ENCODE peak calls at places on chromosomes 13 and 19, in six cellular contexts. R is GM23338, X is MM.1S, M is GM23248, N is PC-3, A is SK-N-SH. Z is an unnamed sample.

GRCh38 chr13:27556109-27556508 is 64.2 kb downstream of the LNX2 start:
- DNase-seq in X (no peak), M (peak; percentile 58), R (no peak), A (no peak), N (peak; percentile 23), Z (no peak)

GRCh38 chr13:97030705-97031452 is 36.6 kb upstream of the OXGR1 start:
- DNase-seq in A (peak; percentile 47), X (peak; percentile 35), M (peak; percentile 72), N (peak; percentile 60), R (peak; percentile 58), Z (peak; percentile 28)

GRCh38 chr13:97224544-97225324 is 2.6 kb downstream of the MBNL2 start:
- DNase-seq in R (peak; percentile 69), X (peak; percentile 53), N (peak; percentile 71), A (no peak), M (peak; percentile 65), Z (no peak)

GRCh38 chr13:97967948-97968347 is 14.5 kb downstream of the IPO5 start:
- DNase-seq in N (no peak), A (no peak), X (no peak), R (no peak), M (no peak), Z (no peak)

GRCh38 chr19:4016903-4017638 is 9.5 kb downstream of the PIAS4 start:
- DNase-seq in X (no peak), N (no peak), M (no peak), R (no peak), A (no peak), Z (no peak)

GRCh38 chr13:88086577-88086976 is 415.4 kb downstream of the SLITRK5 start:
- DNase-seq in X (peak; percentile 61), M (peak; percentile 1), R (no peak), N (peak; percentile 16), A (no peak), Z (no peak)

GRCh38 chr19:3115916-3116602 is 19.8 kb upstream of the GNA15 start:
- DNase-seq in M (no peak), A (no peak), R (peak; percentile 67), X (no peak), N (no peak), Z (no peak)

GRCh38 chr19:3319643-3320353 is 46.6 kb upstream of the NFIC start:
- DNase-seq in X (no peak), M (peak; percentile 81), A (peak; percentile 46), N (peak; percentile 52), R (no peak), Z (no peak)

GRCh38 chr19:1074512-1075283 is 7.7 kb downstream of the ARHGAP45 start:
- DNase-seq in X (peak; percentile 74), M (no peak), A (peak; percentile 100), N (peak; percentile 72), R (no peak), Z (no peak)

GRCh38 chr13:111319998-111320911 is at the start of gene TEX29:
- DNase-seq in N (no peak), A (no peak), M (no peak), X (no peak), R (peak; percentile 44), Z (no peak)

GRCh38 chr13:65497265-65497664 is 1732.9 kb downstream of the PCDH9 start:
- DNase-seq in M (no peak), N (peak; percentile 86), R (no peak), X (no peak), A (no peak), Z (no peak)

GRCh38 chr19:8340341-8341096 is 2.5 kb downstream of the KANK3 start:
- DNase-seq in A (peak; percentile 65), N (no peak), M (no peak), X (no peak), R (peak; percentile 63), Z (peak; percentile 44)

GRCh38 chr13:42486711-42487198 is 87.2 kb upstream of the TNFSF11 start:
- DNase-seq in M (peak; percentile 69), R (no peak), N (peak; percentile 88), X (no peak), A (no peak), Z (no peak)

GRCh38 chr13:20456737-20457136 is 68.9 kb downstream of the CRYL1 start:
- DNase-seq in X (no peak), R (no peak), A (no peak), N (no peak), M (no peak), Z (no peak)

GRCh38 chr13:106548064-106548696 is 12.7 kb upstream of the EFNB2 start:
- DNase-seq in M (no peak), R (no peak), N (peak; percentile 71), X (no peak), A (no peak), Z (no peak)

GRCh38 chr13:41756198-41756885 is 204.6 kb downstream of the VWA8 start:
- DNase-seq in M (no peak), N (no peak), R (no peak), A (no peak), X (no peak), Z (no peak)

GRCh38 chr19:53877361-53877766 is 4.6 kb upstream of the PRKCG start:
- DNase-seq in A (no peak), R (peak; percentile 34), X (no peak), N (no peak), M (peak; percentile 36), Z (no peak)
- TF ChIP-seq EZH2phosphoT487 in A (no peak), R (no peak), X (no peak), N (no peak), M (no peak), Z (no peak)

DNA sequence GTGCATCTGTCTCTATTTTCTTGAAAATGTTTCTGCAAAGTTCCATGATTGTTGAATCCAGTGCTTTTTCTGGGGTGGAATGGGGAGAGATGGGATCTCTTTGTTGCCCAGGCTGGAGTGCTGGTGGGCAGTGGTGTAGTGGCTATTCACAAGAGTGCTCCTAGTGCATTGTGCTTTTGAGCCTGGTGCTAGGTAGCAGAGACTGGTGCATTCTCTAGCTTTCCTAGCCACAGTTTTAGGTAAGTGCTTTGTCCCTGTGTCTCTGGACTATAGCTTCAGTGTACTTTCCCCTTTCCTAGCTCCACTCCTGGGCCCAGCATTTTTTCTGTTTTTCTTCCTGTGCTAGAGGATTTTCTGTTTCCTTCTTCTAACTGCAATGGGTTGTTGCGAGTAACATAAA is 825.6 kb downstream of the SLITRK6 start:
- DNase-seq in X (no peak), M (no peak), R (no peak), A (no peak), N (no peak), Z (peak; percentile 34)
- H2AFZ ChIP-seq in X (peak overlapping the region; percentile 1), M (no peak overlapping the region), R (peak overlapping the region; percentile 77), A (no peak overlapping the region), N (no peak overlapping the region), Z (peak overlapping the region; percentile 98)

GRCh38 chr19:18098891-18099622 is 1.5 kb downstream of the MAST3 start:
- DNase-seq in A (no peak), X (no peak), N (no peak), R (peak; percentile 58), M (peak; percentile 31), Z (peak; percentile 50)
- H3F3A ChIP-seq in A (peaks cover 14% of the 10 kb centered on the region), X (peaks cover 5% of the 10 kb centered on the region), N (no peaks in the 10 kb centered on the region), R (peaks cover 8% of the 10 kb centered on the region), M (peaks cover 5% of the 10 kb centered on the region), Z (peaks cover 38% of the 10 kb centered on the region)

GRCh38 chr13:44035400-44035799 is 155.7 kb downstream of the LACC1 start:
- DNase-seq in M (no peak), N (no peak), X (no peak), R (no peak), A (no peak), Z (no peak)

GRCh38 chr13:44044544-44045178 is 165.0 kb downstream of the LACC1 start:
- DNase-seq in A (no peak), M (no peak), N (peak; percentile 76), X (no peak), R (no peak), Z (no peak)

GRCh38 chr13:44040754-44041100 is 161.0 kb downstream of the LACC1 start:
- DNase-seq in X (no peak), M (peak; percentile 53), N (peak; percentile 11), A (no peak), R (no peak), Z (no peak)

GRCh38 chr13:44045179-44045562 is 165.5 kb downstream of the LACC1 start:
- DNase-seq in A (peak; percentile 14), R (no peak), M (no peak), X (no peak), N (no peak), Z (peak; percentile 9)

DNA sequence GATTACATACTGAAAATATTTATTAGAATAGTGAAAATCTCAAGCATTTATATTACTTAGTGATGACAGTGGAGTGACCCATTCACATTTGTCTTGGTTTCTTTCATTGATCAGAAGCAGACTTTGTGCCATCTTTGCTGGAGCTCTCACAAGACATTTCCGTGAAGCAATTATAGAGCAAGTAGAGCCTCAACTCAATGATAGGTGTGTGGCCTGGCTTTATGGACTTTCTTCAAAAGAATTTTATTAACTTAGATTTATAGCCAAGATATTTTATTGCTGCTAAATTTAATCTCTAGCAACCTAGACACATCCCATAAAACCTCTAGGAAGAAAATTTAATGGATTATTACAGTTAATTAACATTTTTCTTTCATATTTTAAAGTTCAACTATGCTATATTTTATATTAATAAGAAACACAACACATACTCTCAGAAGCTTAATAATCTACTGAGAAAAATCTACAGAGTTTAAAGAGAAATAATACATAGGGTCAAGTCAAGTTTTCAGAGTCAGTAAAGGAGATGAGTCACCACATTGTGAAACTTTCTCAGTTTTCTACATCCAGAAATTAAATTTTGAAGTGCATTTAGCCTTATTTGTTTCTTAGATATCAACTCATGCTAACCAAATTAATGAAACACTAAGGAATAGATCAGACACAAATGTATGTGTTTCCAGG is 160.5 kb downstream of the LACC1 start:
- DNase-seq in X (no peak), M (peak; percentile 63), A (no peak), N (peak; percentile 45), R (no peak), Z (no peak)
- TF ChIP-seq EZH2phosphoT487 in X (no peak), M (no peak), A (no peak), N (no peak), R (no peak), Z (no peak)

GRCh38 chr19:36986601-36987000 is 70.5 kb downstream of the ZNF568 start:
- DNase-seq in N (no peak), A (no peak), M (no peak), R (no peak), X (no peak), Z (no peak)
- H2AFZ ChIP-seq in N (no peak overlapping the region), A (no peak overlapping the region), M (no peak overlapping the region), R (no peak overlapping the region), X (no peak overlapping the region), Z (no peak overlapping the region)